ENCODE peak calls at places on chromosomes 4 and X, in seven cellular contexts. U is MCF 10A, H is cardiac muscle cell, G is WERI-Rb-1, X is HCT116, V is type B pancreatic cell, Q is GM23338. E is an unnamed sample.

GRCh38 chrX:123422875-123423274 is 238.8 kb downstream of the GRIA3 start:
- DNase-seq in V (no peak), G (peak), H (peak), U (peak), X (no peak), Q (peak), E (peak)

GRCh38 chr4:81491943-81492342 is 20.2 kb upstream of the RASGEF1B start:
- DNase-seq in V (no peak), X (no peak), U (no peak), G (no peak), H (no peak), Q (no peak), E (no peak)

GRCh38 chrX:106606583-106606982 is 5.2 kb upstream of the RADX start:
- DNase-seq in H (no peak), G (no peak), Q (no peak), X (no peak), U (peak), V (no peak), E (no peak)

GRCh38 chr4:151432654-151433053 is 23.7 kb downstream of the FHIP1A start:
- DNase-seq in G (no peak), X (no peak), U (no peak), Q (no peak), V (no peak), H (no peak), E (no peak)

GRCh38 chr4:114015444-114015899 is 36.0 kb upstream of the ARSJ start:
- DNase-seq in G (no peak), H (no peak), X (peak), V (no peak), Q (no peak), U (peak), E (no peak)

GRCh38 chr4:89111833-89112563 is 665 bp downstream of the TIGD2 start:
- DNase-seq in G (no peak), V (no peak), U (peak), X (no peak), Q (peak), H (peak), E (peak)

GRCh38 chr4:88828846-88829245 is 131.2 kb upstream of the NAP1L5 start:
- DNase-seq in Q (no peak), G (no peak), V (no peak), H (no peak), X (no peak), U (peak), E (no peak)

GRCh38 chr4:141375855-141376254 is 155.2 kb downstream of the ZNF330 start:
- DNase-seq in H (no peak), X (peak), Q (peak), U (peak), V (no peak), G (no peak), E (no peak)

GRCh38 chrX:134406230-134406794 is 53.7 kb upstream of the HPRT1 start:
- DNase-seq in H (peak), X (no peak), Q (no peak), U (no peak), G (no peak), V (no peak), E (peak)

GRCh38 chr4:89298788-89299152 is 8.8 kb downstream of the GPRIN3 start:
- DNase-seq in H (peak), G (no peak), V (no peak), U (peak), Q (no peak), X (no peak), E (no peak)

GRCh38 chrX:95893632-95894031 is 791.0 kb upstream of the DIAPH2 start:
- DNase-seq in G (no peak), V (no peak), H (no peak), X (no peak), Q (no peak), U (peak), E (no peak)

GRCh38 chr4:36944227-36944626 is 300.3 kb upstream of the NWD2 start:
- DNase-seq in Q (no peak), H (no peak), V (no peak), X (no peak), U (no peak), G (no peak), E (no peak)

GRCh38 chr4:136754810-136755530 is 777.3 kb downstream of the PCDH18 start:
- DNase-seq in H (no peak), U (no peak), G (no peak), Q (no peak), X (no peak), V (no peak), E (no peak)

GRCh38 chr4:75547647-75548387 is 8.0 kb upstream of the ODAPH start:
- DNase-seq in Q (no peak), V (no peak), U (peak), G (no peak), X (no peak), H (peak), E (peak)

GRCh38 chrX:42399632-42400024 is 378.3 kb downstream of the PPP1R2C start:
- DNase-seq in V (no peak), G (no peak), H (no peak), X (no peak), U (no peak), Q (no peak), E (no peak)

GRCh38 chrX:40474205-40474626 is 106.6 kb upstream of the ATP6AP2 start:
- DNase-seq in X (no peak), V (no peak), Q (peak), U (no peak), H (peak), G (peak), E (peak)

GRCh38 chr4:82765134-82765533 is 33.5 kb downstream of the SCD5 start:
- DNase-seq in H (no peak), V (no peak), G (no peak), Q (no peak), U (no peak), X (no peak), E (no peak)

GRCh38 chrX:51894697-51895336 is 1.4 kb downstream of the MAGED1 start:
- DNase-seq in X (no peak), Q (peak), U (no peak), H (peak), V (no peak), G (no peak), E (peak)

GRCh38 chr4:97367878-97368277 is 775.4 kb downstream of the STPG2 start:
- DNase-seq in Q (no peak), H (no peak), U (peak), G (no peak), X (peak), V (no peak), E (no peak)

GRCh38 chr4:122542411-122543236 is 78.2 kb downstream of the IL21 start:
- DNase-seq in H (no peak), Q (no peak), U (peak), G (no peak), X (no peak), V (no peak), E (no peak)

GRCh38 chr4:83757121-83757621 is 221.3 kb downstream of the GPAT3 start:
- DNase-seq in X (no peak), V (no peak), H (no peak), U (peak), Q (no peak), G (no peak), E (no peak)

GRCh38 chrX:48676893-48677270 is 6.7 kb upstream of the WAS start:
- DNase-seq in U (no peak), V (no peak), X (no peak), G (no peak), H (no peak), Q (peak), E (no peak)

GRCh38 chr4:20086067-20086466 is 165.6 kb upstream of the SLIT2 start:
- DNase-seq in G (no peak), H (no peak), U (no peak), X (no peak), Q (no peak), V (no peak), E (no peak)

GRCh38 chrX:150757371-150757770 is 64.2 kb downstream of the MTMR1 start:
- DNase-seq in U (no peak), V (no peak), X (no peak), G (no peak), H (no peak), Q (no peak), E (no peak)

GRCh38 chr4:115841873-115842272 is 728.5 kb upstream of the NDST4 start:
- DNase-seq in G (no peak), Q (no peak), X (no peak), H (no peak), U (peak), V (no peak), E (no peak)

GRCh38 chr4:164648151-164648848 is 105.6 kb upstream of the SMIM31 start:
- DNase-seq in G (no peak), X (peak), U (peak), V (no peak), H (no peak), Q (no peak), E (no peak)

GRCh38 chr4:663438-664428 is 10.3 kb downstream of the ATP5ME start:
- DNase-seq in U (no peak), G (peak), X (no peak), Q (peak), V (no peak), H (peak), E (peak)

GRCh38 chrX:39950035-39950688 is 147.6 kb downstream of the BCOR start:
- DNase-seq in U (no peak), V (no peak), H (no peak), X (no peak), Q (no peak), G (no peak), E (no peak)

GRCh38 chr4:189002475-189002874 is 863.2 kb downstream of the TRIML1 start:
- DNase-seq in X (no peak), U (no peak), G (no peak), Q (no peak), H (no peak), V (no peak), E (no peak)

GRCh38 chrX:104309169-104309568 is 54.4 kb upstream of the ESX1 start:
- DNase-seq in G (no peak), X (no peak), Q (peak), V (no peak), U (no peak), H (no peak), E (no peak)

GRCh38 chr4:132383571-132384199 is 765.4 kb upstream of the PCDH10 start:
- DNase-seq in X (no peak), H (no peak), Q (no peak), V (no peak), G (no peak), U (peak), E (no peak)

GRCh38 chr4:44210750-44211149 is 237.9 kb downstream of the KCTD8 start:
- DNase-seq in Q (peak), U (no peak), G (no peak), H (no peak), V (no peak), X (no peak), E (no peak)

GRCh38 chr4:1513936-1514483 is 107.8 kb upstream of the NKX1-1 start:
- DNase-seq in G (no peak), V (no peak), X (no peak), H (no peak), U (no peak), Q (no peak), E (no peak)

GRCh38 chr4:17276821-17277220 is 235.1 kb downstream of the QDPR start:
- DNase-seq in X (no peak), U (no peak), H (no peak), G (no peak), Q (no peak), V (no peak), E (no peak)

GRCh38 chr4:52628974-52629373 is 30.1 kb downstream of the USP46 start:
- DNase-seq in X (no peak), G (no peak), Q (no peak), U (no peak), V (no peak), H (no peak), E (no peak)

GRCh38 chrX:24668111-24668510 is 21.0 kb upstream of the PCYT1B start:
- DNase-seq in G (no peak), H (peak), V (no peak), Q (no peak), U (no peak), X (no peak), E (no peak)

GRCh38 chr4:133151301-133151680 is 2.2 kb downstream of the PCDH10 start:
- DNase-seq in X (no peak), G (peak), Q (peak), H (peak), V (peak), U (no peak), E (peak)

GRCh38 chr4:177079327-177079726 is 230.3 kb upstream of the NEIL3 start:
- DNase-seq in Q (no peak), V (no peak), X (no peak), G (no peak), H (no peak), U (peak), E (no peak)

DNA sequence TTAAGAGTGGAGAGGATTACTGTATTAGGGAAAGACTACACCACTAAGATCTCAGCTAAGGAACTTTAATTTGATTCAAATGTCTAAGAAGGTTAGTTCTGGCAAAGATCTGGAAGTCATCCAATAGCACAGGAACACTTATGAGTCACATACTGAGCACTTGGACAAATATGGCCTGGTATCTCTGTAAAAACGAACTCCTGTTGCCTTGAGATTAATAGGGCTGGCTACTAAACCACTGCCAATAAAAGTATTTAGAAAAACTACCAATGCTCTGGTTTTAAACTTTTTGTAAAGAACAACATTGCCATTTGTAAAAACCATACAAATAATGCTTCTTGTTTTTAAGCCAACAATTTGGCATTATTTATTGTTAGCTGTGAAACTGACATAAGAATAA is 70.5 kb downstream of the SEC24D start:
- DNase-seq in X (peak), H (peak), U (peak), G (no peak), Q (no peak), V (no peak), E (no peak)
- TF ChIP-seq CTCF in X (no peak), H (no peak), U (no peak), G (no peak), Q (no peak), V (no peak), E (no peak)

DNA sequence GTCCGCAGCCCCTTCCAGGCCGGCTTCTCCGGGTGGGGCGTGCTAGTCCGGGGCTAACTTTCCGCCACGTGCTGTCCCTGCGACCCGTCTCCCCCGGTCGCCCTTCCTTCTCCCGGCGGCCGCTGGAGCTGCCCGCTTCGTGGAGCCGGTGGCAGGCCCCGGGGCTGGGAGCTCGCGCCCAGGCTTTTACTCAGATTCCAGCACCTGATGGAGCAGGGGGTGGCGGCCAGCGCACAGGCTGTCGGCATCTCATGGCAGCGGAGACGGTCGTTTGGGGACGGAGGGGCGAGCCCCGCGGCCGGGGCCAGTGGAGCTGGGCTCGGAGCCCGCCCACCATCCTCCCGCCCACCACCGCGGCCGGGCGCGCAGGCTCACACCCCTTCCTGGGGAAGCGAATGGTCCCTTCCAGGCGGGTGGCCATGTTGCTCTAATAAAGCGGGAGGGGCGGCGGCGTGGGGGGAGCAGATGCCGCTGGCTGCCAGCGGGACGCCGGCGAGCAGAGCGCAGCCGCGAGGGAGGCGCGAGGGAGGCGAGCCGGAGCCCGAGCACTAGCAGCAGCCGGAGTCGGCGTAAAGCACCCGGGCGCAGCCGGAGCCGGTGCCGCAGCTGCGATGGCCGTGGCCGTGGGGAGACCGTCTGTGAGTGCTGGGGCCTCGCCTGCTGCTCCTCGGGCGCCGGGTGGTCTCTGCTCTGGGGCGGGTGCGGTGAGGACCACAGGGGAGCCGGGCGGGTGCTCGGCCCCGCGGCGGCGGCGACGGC is at the start of gene SEPTIN11:
- DNase-seq in X (peak), Q (peak), H (peak), V (peak), G (peak), U (peak), E (peak)
- TF ChIP-seq CTCF in X (no peak), Q (no peak), H (no peak), V (peak), G (no peak), U (no peak), E (no peak)

GRCh38 chrX:136491832-136492231 is 4.1 kb downstream of the BRS3 start:
- DNase-seq in H (no peak), U (no peak), G (no peak), Q (peak), V (no peak), X (no peak), E (no peak)
- TF ChIP-seq CTCF in H (no peak), U (no peak), G (no peak), Q (peak), V (no peak), X (no peak), E (no peak)

GRCh38 chr4:186485621-186486062 is 69.7 kb downstream of the MTNR1A start:
- DNase-seq in V (no peak), G (no peak), X (peak), U (no peak), Q (no peak), H (peak), E (peak)
- TF ChIP-seq CTCF in V (no peak), G (no peak), X (peak), U (no peak), Q (no peak), H (peak), E (no peak)

DNA sequence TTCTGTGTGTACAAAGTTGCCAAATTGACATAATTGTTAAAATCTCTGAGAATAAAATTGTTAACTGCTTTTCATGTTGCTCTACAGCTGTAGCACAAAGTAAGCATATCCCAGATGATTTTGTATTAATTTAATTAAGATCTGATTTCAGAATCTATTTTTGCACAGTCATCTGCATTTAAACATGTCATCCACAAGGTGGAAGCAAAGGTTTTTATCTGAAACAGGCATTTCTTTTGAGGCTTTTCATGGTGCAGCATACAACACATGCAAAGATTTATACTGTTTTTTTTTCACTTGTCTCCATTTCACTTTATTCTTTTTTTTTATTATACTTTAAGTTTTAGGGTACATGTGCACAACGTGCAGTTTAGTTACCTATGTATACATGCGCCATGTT is 51.2 kb downstream of the GC start:
- DNase-seq in X (no peak), Q (peak), G (no peak), V (no peak), H (peak), U (peak), E (no peak)
- TF ChIP-seq CTCF in X (peak), Q (peak), G (no peak), V (peak), H (peak), U (peak), E (peak)

DNA sequence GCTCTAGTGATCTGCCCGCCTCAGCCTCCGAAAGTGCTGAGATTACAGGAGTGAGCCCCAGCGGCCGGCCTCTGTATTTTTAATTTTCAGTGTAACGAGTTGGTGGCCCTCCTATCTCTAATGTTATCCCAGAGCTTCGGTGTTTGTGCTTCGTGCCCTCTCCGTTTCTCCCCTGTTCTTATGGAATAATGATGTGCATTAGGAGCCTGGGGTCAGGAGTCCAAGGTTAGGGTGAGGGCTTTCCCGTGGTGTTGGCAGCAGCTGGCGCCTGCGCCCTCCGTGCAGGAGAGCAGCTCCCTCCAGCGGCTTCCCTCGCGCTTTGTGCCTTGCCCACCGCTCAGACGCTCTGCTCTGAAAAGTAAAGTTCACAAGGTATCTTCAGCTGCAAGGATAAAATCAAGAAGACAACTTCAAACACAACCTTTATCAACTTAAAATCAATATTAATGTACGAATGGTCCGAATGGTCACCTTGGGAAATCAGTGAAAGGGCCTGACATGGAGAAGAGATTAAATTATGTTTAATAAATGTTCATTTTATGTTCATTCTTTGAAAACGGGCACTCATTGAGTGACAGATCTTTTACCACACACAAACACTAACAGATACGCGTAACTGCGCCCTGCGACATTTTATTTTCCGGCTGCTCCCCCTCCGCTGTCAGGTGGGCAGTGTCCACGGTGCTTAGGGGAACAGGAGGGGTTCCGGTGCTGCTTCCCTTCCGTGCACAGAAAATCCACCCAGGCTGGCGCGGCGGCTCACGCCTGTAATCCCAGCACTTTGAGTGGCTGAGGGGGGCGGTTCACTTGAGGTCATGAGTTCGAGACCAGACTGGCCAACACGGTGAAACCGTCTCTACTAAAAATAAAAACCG is 62.4 kb downstream of the TRAPPC11 start:
- DNase-seq in V (no peak), X (no peak), Q (peak), U (no peak), G (no peak), H (peak), E (peak)
- TF ChIP-seq CTCF in V (peak), X (no peak), Q (peak), U (no peak), G (no peak), H (peak), E (no peak)

GRCh38 chr4:142660728-142661127 is 185.4 kb downstream of the INPP4B start:
- DNase-seq in G (peak), X (no peak), H (no peak), U (no peak), V (no peak), Q (peak), E (no peak)
- TF ChIP-seq CTCF in G (peak), X (peak), H (no peak), U (no peak), V (peak), Q (peak), E (no peak)

DNA sequence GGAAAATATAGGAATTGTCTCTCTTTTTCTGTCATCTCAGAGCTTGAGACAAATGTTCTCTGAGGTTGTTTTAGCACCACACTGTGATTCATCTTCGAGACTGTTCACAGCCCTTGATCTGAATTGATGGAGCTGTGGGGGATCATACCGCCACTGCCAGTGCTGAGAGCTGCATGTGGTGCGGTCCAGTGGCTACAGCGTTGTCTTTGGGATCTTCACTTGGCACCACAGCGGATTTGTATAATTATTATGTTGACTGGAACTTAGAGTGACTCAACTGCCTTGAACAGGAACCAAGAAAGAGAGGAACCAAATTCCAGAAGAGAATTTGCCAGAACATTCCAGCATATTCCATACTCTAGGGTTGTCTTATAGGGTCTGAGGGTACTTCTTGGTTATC is 29.1 kb downstream of the TBL1X start:
- DNase-seq in X (no peak), V (no peak), Q (no peak), G (no peak), U (no peak), H (no peak), E (no peak)
- TF ChIP-seq CTCF in X (no peak), V (no peak), Q (no peak), G (no peak), U (no peak), H (no peak), E (no peak)